ENCODE peak calls at places on chromosomes 6 and 20, in nine cellular contexts. S is Peyer's patch, W is spleen, Y is transverse colon, N is stomach, H is ovary, P is IMR-90, K is adrenal gland, R is uterus. X is an unnamed sample.

GRCh38 chr20:62778601-62779416 is 17.5 kb upstream of the MRGBP start:
- DNase-seq in S (no peak), W (no peak), Y (no peak), N (no peak), H (no peak), P (no peak), K (no peak), R (no peak), X (no peak)

GRCh38 chr6:123715243-123715863 is 78.6 kb upstream of the TRDN start:
- DNase-seq in S (no peak), W (no peak), Y (no peak), N (no peak), H (no peak), P (no peak), K (peak; percentile 37), R (no peak), X (no peak)

GRCh38 chr20:14319704-14320103 is 17.7 kb downstream of the FLRT3 start:
- DNase-seq in S (no peak), W (no peak), Y (no peak), N (no peak), H (no peak), P (no peak), K (no peak), R (no peak), X (no peak)

GRCh38 chr6:12258591-12258990 is 31.6 kb upstream of the EDN1 start:
- DNase-seq in S (no peak), W (no peak), Y (no peak), N (no peak), H (no peak), P (peak; percentile 8), K (no peak), R (no peak), X (no peak)

GRCh38 chr20:64168381-64169088 is 4.3 kb downstream of the MYT1 start:
- DNase-seq in S (no peak), W (no peak), Y (no peak), N (no peak), H (no peak), P (no peak), K (no peak), R (no peak), X (no peak)

GRCh38 chr6:80425089-80425823 is 318.8 kb downstream of the BCKDHB start:
- DNase-seq in S (no peak), W (no peak), Y (no peak), N (no peak), H (no peak), P (peak; percentile 99), K (no peak), R (no peak), X (no peak)

GRCh38 chr20:36314734-36315544 is 8.8 kb downstream of the DLGAP4 start:
- DNase-seq in S (no peak), W (peak; percentile 5), Y (no peak), N (no peak), H (no peak), P (no peak), K (peak; percentile 1), R (no peak), X (no peak)

GRCh38 chr6:18155864-18156396 is 708 bp downstream of the KDM1B start:
- DNase-seq in S (peak; percentile 89), W (peak; percentile 92), Y (peak; percentile 82), N (peak; percentile 82), H (peak; percentile 28), P (peak; percentile 27), K (peak; percentile 74), R (peak; percentile 48), X (peak; percentile 24)

GRCh38 chr6:4774715-4775590 is 1.3 kb upstream of the CDYL start:
- DNase-seq in S (peak; percentile 59), W (no peak), Y (peak; percentile 44), N (no peak), H (no peak), P (no peak), K (peak; percentile 35), R (peak; percentile 36), X (no peak)

GRCh38 chr6:42030585-42031506 is 19.5 kb upstream of the TAF8 start:
- DNase-seq in S (no peak), W (peak; percentile 72), Y (no peak), N (no peak), H (peak; percentile 58), P (no peak), K (no peak), R (no peak), X (no peak)

GRCh38 chr6:41594326-41594725 is 43.9 kb upstream of the MDFI start:
- DNase-seq in S (no peak), W (no peak), Y (no peak), N (no peak), H (no peak), P (no peak), K (no peak), R (no peak), X (no peak)

GRCh38 chr6:19538086-19538485 is 299.1 kb upstream of the ID4 start:
- DNase-seq in S (peak; percentile 77), W (no peak), Y (peak; percentile 19), N (peak; percentile 80), H (no peak), P (no peak), K (no peak), R (no peak), X (no peak)

GRCh38 chr6:101286146-101286545 is 107.4 kb upstream of the GRIK2 start:
- DNase-seq in S (no peak), W (no peak), Y (peak; percentile 37), N (no peak), H (no peak), P (no peak), K (no peak), R (no peak), X (no peak)

GRCh38 chr6:166907871-166908806 is 48.2 kb downstream of the RNASET2 start:
- DNase-seq in S (no peak), W (no peak), Y (no peak), N (no peak), H (peak; percentile 31), P (no peak), K (no peak), R (no peak), X (no peak)

GRCh38 chr6:166906376-166907044 is 49.8 kb downstream of the RNASET2 start:
- DNase-seq in S (no peak), W (peak; percentile 71), Y (no peak), N (no peak), H (no peak), P (no peak), K (no peak), R (no peak), X (no peak)

GRCh38 chr6:166905505-166906134 is 50.7 kb downstream of the RNASET2 start:
- DNase-seq in S (no peak), W (no peak), Y (no peak), N (no peak), H (no peak), P (no peak), K (no peak), R (no peak), X (no peak)

GRCh38 chr6:166908812-166909211 is 47.5 kb downstream of the RNASET2 start:
- DNase-seq in S (no peak), W (no peak), Y (no peak), N (no peak), H (no peak), P (no peak), K (no peak), R (no peak), X (no peak)

DNA sequence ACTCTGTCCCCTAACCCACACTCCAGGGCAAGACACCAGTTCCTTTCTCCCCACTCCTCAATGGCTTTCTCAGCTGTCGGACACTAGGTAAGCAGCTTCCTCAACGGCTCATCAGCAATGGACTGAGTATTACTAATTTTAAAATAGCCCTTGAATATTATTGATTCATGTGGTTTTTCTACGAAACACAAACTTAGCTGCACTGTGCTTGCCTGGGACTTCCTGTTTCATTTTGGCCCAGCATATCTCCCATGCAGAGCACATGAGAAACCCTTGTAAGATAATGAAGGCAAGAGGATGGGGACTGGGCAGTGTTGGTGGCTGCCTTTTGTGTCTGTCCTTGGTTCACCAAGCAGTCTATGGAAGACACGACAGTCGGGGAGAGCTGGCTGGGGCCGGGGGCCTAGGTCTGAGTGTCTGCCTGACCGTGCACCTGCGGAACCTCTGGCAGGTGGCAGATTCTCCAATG is 48.9 kb downstream of the RNASET2 start:
- DNase-seq in S (no peak), W (peak; percentile 74), Y (no peak), N (no peak), H (no peak), P (no peak), K (no peak), R (no peak), X (no peak)
- H3K4me1 ChIP-seq in S (no peaks in the 10 kb centered on the region), W (peaks cover 34% of the 10 kb centered on the region), Y (no peaks in the 10 kb centered on the region), N (no peaks in the 10 kb centered on the region), H (no peaks in the 10 kb centered on the region), P (no peaks in the 10 kb centered on the region), K (no peaks in the 10 kb centered on the region), R (no peaks in the 10 kb centered on the region), X (peaks cover 24% of the 10 kb centered on the region)

GRCh38 chr6:33081098-33081824 is 5.5 kb downstream of the HLA-DPB1 start:
- DNase-seq in S (no peak), W (no peak), Y (no peak), N (no peak), H (no peak), P (no peak), K (no peak), R (no peak), X (no peak)
- TF ChIP-seq POLR2A in S (no peak), W (no peak), Y (no peak), N (no peak), H (no peak), P (no peak), K (no peak), R (no peak), X (no peak)

GRCh38 chr6:15365273-15365687 is 119.4 kb downstream of the JARID2 start:
- DNase-seq in S (peak; percentile 84), W (peak; percentile 85), Y (peak; percentile 83), N (peak; percentile 82), H (peak; percentile 16), P (peak; percentile 84), K (peak; percentile 92), R (peak; percentile 51), X (peak; percentile 51)

GRCh38 chr6:15364401-15365037 is 118.7 kb downstream of the JARID2 start:
- DNase-seq in S (no peak), W (no peak), Y (no peak), N (no peak), H (no peak), P (no peak), K (no peak), R (no peak), X (no peak)

GRCh38 chr6:15363164-15363522 is 117.3 kb downstream of the JARID2 start:
- DNase-seq in S (no peak), W (no peak), Y (no peak), N (no peak), H (no peak), P (no peak), K (no peak), R (no peak), X (no peak)

GRCh38 chr6:15362274-15363160 is 116.6 kb downstream of the JARID2 start:
- DNase-seq in S (no peak), W (no peak), Y (no peak), N (no peak), H (no peak), P (no peak), K (no peak), R (no peak), X (no peak)

GRCh38 chr6:15363523-15364400 is 117.9 kb downstream of the JARID2 start:
- DNase-seq in S (no peak), W (no peak), Y (no peak), N (no peak), H (no peak), P (no peak), K (no peak), R (no peak), X (no peak)
- H3K4me3 ChIP-seq in S (no peak overlapping the region), W (no peak overlapping the region), Y (no peak overlapping the region), N (no peak overlapping the region), H (no peak overlapping the region), P (no peak overlapping the region), K (no peak overlapping the region), R (no peak overlapping the region), X (no peak overlapping the region)

GRCh38 chr6:7587631-7588100 is 2.3 kb upstream of the SNRNP48 start:
- DNase-seq in S (peak; percentile 78), W (no peak), Y (peak; percentile 59), N (no peak), H (no peak), P (peak; percentile 69), K (no peak), R (no peak), X (no peak)
- H3K4me1 ChIP-seq in S (no peaks in the 10 kb centered on the region), W (peaks cover 33% of the 10 kb centered on the region), Y (peaks cover 3% of the 10 kb centered on the region), N (peaks cover 17% of the 10 kb centered on the region), H (peaks cover 7% of the 10 kb centered on the region), P (peaks cover 8% of the 10 kb centered on the region), K (peaks cover 26% of the 10 kb centered on the region), R (no peaks in the 10 kb centered on the region), X (no peaks in the 10 kb centered on the region)